ENCODE peak calls at places on chromosomes 1 and 21, in eight cellular contexts. A is GM23338, E is psoas muscle, H is NT2/D1, C is colonic mucosa, B is cardiac muscle cell, J is hepatocyte, Y is neural progenitor cell. N is an unnamed sample. For H3K4me1, the result is how much of the 10 kb centered on the place peaks cover.

GRCh38 chr1:232335751-232336274 is 294.1 kb downstream of the SIPA1L2 start:
- DNase-seq in A (no peak), E (no peak), H (no peak), C (no peak), B (no peak), J (no peak), Y (no peak), N (no peak)

GRCh38 chr1:205800973-205801703 is 11.9 kb downstream of the SLC41A1 start:
- DNase-seq in A (no peak), E (no peak), H (no peak), C (no peak), B (no peak), J (no peak), Y (no peak), N (no peak)

GRCh38 chr1:84620720-84621313 is 46.6 kb upstream of the CTBS start:
- DNase-seq in A (peak), E (peak), H (peak), C (peak), B (peak), J (peak), Y (peak), N (peak)

GRCh38 chr21:16588433-16588860 is 858.7 kb downstream of the USP25 start:
- DNase-seq in A (peak), E (peak), H (peak), C (peak), B (peak), J (peak), Y (peak), N (peak)

GRCh38 chr1:24963099-24963872 is 33.2 kb upstream of the RUNX3 start:
- DNase-seq in A (no peak), E (no peak), H (no peak), C (no peak), B (no peak), J (no peak), Y (no peak), N (no peak)

GRCh38 chr1:117540532-117540931 is 65.3 kb upstream of the TENT5C start:
- DNase-seq in A (no peak), E (no peak), H (no peak), C (no peak), B (no peak), J (no peak), Y (no peak), N (no peak)

GRCh38 chr1:117685936-117686806 is 80.3 kb downstream of the TENT5C start:
- DNase-seq in A (no peak), E (no peak), H (no peak), C (no peak), B (no peak), J (no peak), Y (no peak), N (no peak)

GRCh38 chr1:212311836-212312497 is 26.8 kb downstream of the PPP2R5A start:
- DNase-seq in A (no peak), E (no peak), H (no peak), C (no peak), B (no peak), J (no peak), Y (no peak), N (no peak)

GRCh38 chr1:117598489-117598888 is 7.4 kb upstream of the TENT5C start:
- DNase-seq in A (no peak), E (no peak), H (no peak), C (no peak), B (no peak), J (no peak), Y (no peak), N (no peak)

GRCh38 chr1:102970496-102971078 is 137.7 kb downstream of the COL11A1 start:
- DNase-seq in A (peak), E (no peak), H (peak), C (no peak), B (peak), J (peak), Y (peak), N (no peak)

GRCh38 chr1:54156986-54157385 is 4.2 kb upstream of the CDCP2 start:
- DNase-seq in A (no peak), E (no peak), H (no peak), C (no peak), B (no peak), J (no peak), Y (no peak), N (no peak)

GRCh38 chr1:184838374-184838995 is 83.8 kb upstream of the EDEM3 start:
- DNase-seq in A (no peak), E (peak), H (no peak), C (peak), B (no peak), J (peak), Y (no peak), N (no peak)

GRCh38 chr1:196372896-196373536 is 235.2 kb downstream of the KCNT2 start:
- DNase-seq in A (peak), E (no peak), H (peak), C (no peak), B (peak), J (peak), Y (peak), N (no peak)

GRCh38 chr1:113940365-113941244 is 11.5 kb downstream of the HIPK1 start:
- DNase-seq in A (no peak), E (no peak), H (no peak), C (no peak), B (no peak), J (no peak), Y (no peak), N (no peak)

GRCh38 chr1:10614377-10615225 is 139.9 kb downstream of the PEX14 start:
- DNase-seq in A (no peak), E (no peak), H (no peak), C (no peak), B (no peak), J (no peak), Y (no peak), N (no peak)

GRCh38 chr1:152049291-152050073 is 12.7 kb upstream of the S100A11 start:
- DNase-seq in A (no peak), E (no peak), H (no peak), C (no peak), B (no peak), J (no peak), Y (no peak), N (no peak)

GRCh38 chr1:94734963-94735899 is 84.9 kb upstream of the SLC44A3 start:
- DNase-seq in A (peak), E (no peak), H (peak), C (peak), B (no peak), J (peak), Y (no peak), N (peak)

GRCh38 chr21:44551290-44552015 is at the start of gene KRTAP10-2:
- DNase-seq in A (no peak), E (no peak), H (no peak), C (no peak), B (no peak), J (no peak), Y (no peak), N (peak)

GRCh38 chr21:33064623-33064996 is 5.3 kb upstream of the OLIG1 start:
- DNase-seq in A (peak), E (no peak), H (no peak), C (no peak), B (no peak), J (no peak), Y (peak), N (no peak)

GRCh38 chr1:91874167-91874566 is 11.8 kb downstream of the TGFBR3 start:
- DNase-seq in A (no peak), E (no peak), H (no peak), C (no peak), B (no peak), J (no peak), Y (no peak), N (no peak)

GRCh38 chr1:1943834-1944570 is 24.9 kb upstream of the TMEM52 start:
- DNase-seq in A (peak), E (peak), H (no peak), C (peak), B (peak), J (peak), Y (peak), N (peak)

GRCh38 chr1:230011333-230012092 is 55.5 kb upstream of the GALNT2 start:
- DNase-seq in A (no peak), E (no peak), H (no peak), C (no peak), B (no peak), J (no peak), Y (no peak), N (no peak)

GRCh38 chr1:161858271-161858670 is 92.2 kb downstream of the ATF6 start:
- DNase-seq in A (no peak), E (no peak), H (no peak), C (no peak), B (no peak), J (no peak), Y (no peak), N (no peak)

GRCh38 chr1:161864577-161864976 is 98.5 kb downstream of the ATF6 start:
- DNase-seq in A (no peak), E (no peak), H (no peak), C (no peak), B (peak), J (peak), Y (no peak), N (no peak)

GRCh38 chr1:161869291-161869690 is 103.2 kb downstream of the ATF6 start:
- DNase-seq in A (no peak), E (no peak), H (no peak), C (no peak), B (no peak), J (no peak), Y (no peak), N (no peak)

GRCh38 chr1:161863549-161863948 is 97.4 kb downstream of the ATF6 start:
- DNase-seq in A (no peak), E (no peak), H (no peak), C (no peak), B (no peak), J (no peak), Y (no peak), N (no peak)
- H3K4me1 ChIP-seq in A (under half), E (under half), H (under half), C (under half), B (under half), J (under half), Y (under half), N (under half)

DNA sequence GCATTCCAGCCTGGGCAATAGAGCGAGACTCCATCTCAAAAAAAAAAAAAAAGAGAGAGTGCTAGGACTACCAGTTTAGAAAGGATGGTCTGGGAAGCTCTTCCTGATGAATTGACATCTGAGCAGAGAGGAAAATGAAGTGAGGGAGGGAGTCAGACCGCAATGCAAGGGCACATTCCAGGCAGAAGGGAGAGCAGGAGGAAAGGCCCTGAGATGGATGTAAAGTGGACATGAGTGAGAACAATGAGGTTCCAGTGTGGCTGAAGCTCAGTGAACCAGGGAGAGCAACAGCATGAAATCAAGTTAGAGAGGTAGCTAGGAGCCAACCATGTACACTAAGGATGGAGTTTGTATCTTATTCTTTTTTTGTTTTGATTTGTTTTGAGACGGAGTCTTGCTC is 55.9 kb upstream of the SPOCD1 start:
- DNase-seq in A (no peak), E (no peak), H (no peak), C (no peak), B (no peak), J (no peak), Y (no peak), N (no peak)
- H3K4me3 ChIP-seq in A (no peak), E (no peak), H (no peak), C (no peak), B (no peak), J (no peak), Y (no peak), N (no peak)

DNA sequence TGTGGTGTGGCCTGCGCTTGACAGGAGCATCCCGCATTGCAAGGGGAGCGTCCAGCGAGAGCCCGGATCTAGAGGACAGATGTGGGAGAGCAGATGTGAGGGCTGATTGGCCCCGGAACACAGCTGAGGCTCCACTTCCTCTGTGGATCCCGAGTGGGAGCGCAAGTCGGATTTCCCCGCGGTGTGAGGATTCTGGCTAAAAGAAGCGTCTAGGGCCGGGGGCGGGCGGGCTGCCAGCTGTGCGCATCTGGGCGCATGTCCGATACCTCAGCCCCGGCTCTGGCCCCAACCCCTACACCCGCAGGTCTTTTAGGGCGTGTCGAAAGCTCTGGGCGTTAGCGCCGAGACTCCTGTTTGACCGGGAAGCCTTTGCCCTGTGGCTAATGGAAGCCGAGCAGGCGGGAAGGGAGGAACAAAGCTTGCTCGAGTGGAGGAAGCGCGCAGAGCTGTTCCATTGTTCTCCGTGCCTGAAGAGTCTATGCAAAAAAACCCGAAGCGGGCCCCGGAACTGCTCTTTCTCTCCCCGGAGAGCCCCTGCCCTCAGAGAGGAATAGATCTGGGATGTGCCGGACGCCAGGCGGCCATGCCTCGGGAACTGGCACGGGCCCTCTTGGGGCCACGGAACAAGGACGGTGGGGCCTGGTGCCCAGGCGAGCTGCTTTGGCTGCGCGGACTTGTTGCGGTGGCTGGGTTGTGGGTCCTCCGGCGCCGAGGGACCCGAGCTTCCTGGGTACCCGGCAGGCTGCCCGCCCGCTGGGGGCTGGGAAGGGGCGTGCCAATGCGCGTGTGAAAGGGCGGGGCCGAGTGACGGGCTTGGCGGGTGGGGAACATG is 111.1 kb downstream of the NAV1 start:
- DNase-seq in A (peak), E (peak), H (no peak), C (peak), B (peak), J (peak), Y (peak), N (peak)
- H3K4me1 ChIP-seq in A (under half), E (under half), H (under half), C (under half), B (under half), J (under half), Y (under half), N (under half)

DNA sequence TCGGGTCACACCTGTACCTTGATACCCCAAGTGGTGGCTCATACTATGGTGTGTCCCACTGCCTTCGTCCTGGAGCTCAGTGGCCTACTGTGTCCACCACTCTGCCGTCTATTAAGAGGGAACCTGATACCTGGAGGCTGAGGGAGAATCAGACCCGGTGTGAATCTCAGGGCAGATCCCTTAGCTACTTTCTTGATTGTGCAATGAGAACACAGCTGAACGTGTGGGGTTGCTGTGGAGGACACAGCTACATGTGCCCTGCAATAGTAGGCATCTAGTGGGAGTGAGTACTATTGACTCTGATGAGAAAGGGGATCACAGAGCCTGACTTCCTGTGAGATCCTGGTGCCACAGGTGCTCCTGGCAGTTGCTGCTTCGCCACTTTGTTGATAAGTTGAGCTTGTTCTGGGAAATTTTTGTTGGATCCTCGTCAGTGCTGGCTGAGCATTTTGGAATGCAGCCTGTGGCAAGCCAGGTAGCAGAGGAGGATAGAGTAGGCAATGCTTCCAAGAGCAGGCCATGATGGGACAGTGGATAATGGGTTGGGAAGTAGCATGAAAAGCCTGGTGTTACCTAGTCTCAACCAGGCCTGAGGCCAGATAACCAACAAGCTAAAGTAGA is 28.2 kb upstream of the MPZL1 start:
- DNase-seq in A (no peak), E (no peak), H (no peak), C (no peak), B (no peak), J (no peak), Y (no peak), N (no peak)
- H3K4me3 ChIP-seq in A (no peak), E (no peak), H (no peak), C (no peak), B (no peak), J (no peak), Y (no peak), N (no peak)

DNA sequence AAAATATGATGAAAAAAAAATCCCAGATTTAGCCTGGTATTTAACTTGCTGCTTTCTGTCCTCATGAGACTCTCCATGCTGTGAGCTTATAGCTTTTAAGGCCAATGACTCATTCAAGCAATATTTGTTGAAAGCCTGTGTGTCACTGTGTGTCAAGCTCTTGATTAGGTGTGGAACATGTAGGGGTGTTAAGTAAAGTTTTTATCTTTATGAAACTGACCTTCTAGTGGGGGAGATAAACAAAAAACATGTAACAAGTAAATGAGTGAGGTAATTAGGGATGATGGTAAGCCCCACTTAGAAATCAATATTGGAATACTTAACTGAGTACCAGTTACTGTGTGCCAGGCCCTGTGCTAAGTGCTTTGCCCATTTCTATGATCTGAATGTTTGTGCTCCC is 44.8 kb upstream of the CCDC190 start:
- DNase-seq in A (no peak), E (no peak), H (no peak), C (no peak), B (no peak), J (peak), Y (no peak), N (no peak)
- H3K4me1 ChIP-seq in A (under half), E (under half), H (under half), C (under half), B (under half), J (under half), Y (under half), N (under half)

GRCh38 chr21:36454079-36454478 is 25.8 kb downstream of the CLDN14 start:
- DNase-seq in A (no peak), E (no peak), H (no peak), C (no peak), B (no peak), J (no peak), Y (peak), N (no peak)

GRCh38 chr21:36446296-36446695 is 33.6 kb downstream of the CLDN14 start:
- DNase-seq in A (no peak), E (no peak), H (no peak), C (no peak), B (no peak), J (no peak), Y (no peak), N (no peak)

GRCh38 chr21:36454706-36455105 is 25.2 kb downstream of the CLDN14 start:
- DNase-seq in A (no peak), E (no peak), H (no peak), C (no peak), B (no peak), J (no peak), Y (no peak), N (no peak)

GRCh38 chr21:36452281-36452680 is 27.6 kb downstream of the CLDN14 start:
- DNase-seq in A (no peak), E (no peak), H (no peak), C (no peak), B (no peak), J (no peak), Y (no peak), N (no peak)

DNA sequence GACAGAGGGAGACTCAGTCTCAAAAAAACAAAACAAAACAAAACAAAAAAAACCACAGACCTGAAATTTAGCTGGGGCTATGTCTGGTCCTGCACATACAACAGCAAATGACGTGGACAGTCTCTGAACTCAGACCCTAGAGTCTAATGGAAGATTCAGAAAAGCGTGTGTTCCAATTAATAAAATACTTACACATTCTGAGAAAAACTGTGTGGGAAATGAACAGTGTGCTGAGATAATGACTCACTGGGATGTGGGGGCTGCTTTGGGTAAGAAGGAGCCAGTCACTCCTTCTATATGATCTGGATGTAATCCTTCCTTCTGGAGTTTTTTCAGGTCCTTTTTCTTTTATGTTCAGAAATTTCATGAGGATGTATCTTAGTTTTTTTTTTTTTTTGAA is 29.4 kb downstream of the CLDN14 start:
- DNase-seq in A (no peak), E (no peak), H (no peak), C (no peak), B (no peak), J (no peak), Y (no peak), N (no peak)
- H3K4me3 ChIP-seq in A (no peak), E (no peak), H (no peak), C (no peak), B (no peak), J (no peak), Y (no peak), N (no peak)